ENCODE peak calls at places on chromosomes 6 and 20, in nine cellular contexts. A, V, Y, P, K, Q, F, J and R are unnamed samples.

GRCh38 chr20:4067600-4068261 is 52.4 kb upstream of the RNF24 start:
- DNase-seq in A (no peak), V (no peak), Y (no peak), P (no peak), K (peak; percentile 35), Q (no peak), F (no peak), J (no peak), R (no peak)

GRCh38 chr6:149473080-149474052 is 11.4 kb downstream of the ZC3H12D start:
- DNase-seq in A (peak; percentile 58), V (no peak), Y (peak; percentile 51), P (no peak), K (no peak), Q (no peak), F (no peak), J (peak; percentile 79), R (no peak)

GRCh38 chr6:134787261-134787871 is 162.5 kb downstream of the ALDH8A1 start:
- DNase-seq in A (no peak), V (no peak), Y (no peak), P (peak; percentile 46), K (peak; percentile 48), Q (no peak), F (no peak), J (no peak), R (no peak)

GRCh38 chr6:87824813-87825475 is 122.9 kb upstream of the AKIRIN2 start:
- DNase-seq in A (no peak), V (no peak), Y (no peak), P (no peak), K (no peak), Q (no peak), F (no peak), J (no peak), R (no peak)

GRCh38 chr20:60065741-60066437 is 107.7 kb downstream of the CDH26 start:
- DNase-seq in A (no peak), V (no peak), Y (no peak), P (no peak), K (no peak), Q (no peak), F (no peak), J (no peak), R (no peak)

GRCh38 chr20:20606881-20607280 is 105.6 kb downstream of the RALGAPA2 start:
- DNase-seq in A (no peak), V (no peak), Y (no peak), P (no peak), K (no peak), Q (no peak), F (no peak), J (no peak), R (no peak)

GRCh38 chr20:59214619-59215547 is 51.3 kb downstream of the ZNF831 start:
- DNase-seq in A (no peak), V (no peak), Y (no peak), P (no peak), K (no peak), Q (peak; percentile 6), F (no peak), J (no peak), R (no peak)

GRCh38 chr6:161257778-161258457 is 15.9 kb downstream of the AGPAT4 start:
- DNase-seq in A (no peak), V (no peak), Y (no peak), P (no peak), K (peak; percentile 86), Q (no peak), F (no peak), J (no peak), R (no peak)

GRCh38 chr20:59994697-59995122 is 36.5 kb downstream of the CDH26 start:
- DNase-seq in A (no peak), V (peak; percentile 17), Y (no peak), P (no peak), K (no peak), Q (no peak), F (peak; percentile 22), J (no peak), R (no peak)